ENCODE peak calls at places on chromosomes 3 and 15, in six cellular contexts. One of them, this sample, is unnamed.

GRCh38 chr3:13857702-13858380 is 22.0 kb downstream of the WNT7A start:
- DNase-seq in T-helper 22 cell: no peak
- DNase-seq in K562: no peak
- DNase-seq in activated naive CD4-positive, alpha-beta T cell treated with anti-CD3 and anti-CD28 coated beads, Interleukin-2, amount 10 ng/mL, durations not matched to agents 7 days and 5 days: no peak
- DNase-seq in T-helper 9 cell: no peak
- DNase-seq in DMS79 treated with DMSO at 0.1 percent for 48 hours: no peak
- DNase-seq in this sample: no peak

GRCh38 chr3:117477214-117477755 is 767.7 kb downstream of the TUSC7 start:
- DNase-seq in T-helper 22 cell: no peak
- DNase-seq in K562: no peak
- DNase-seq in T-helper 9 cell: no peak
- DNase-seq in activated naive CD4-positive, alpha-beta T cell treated with anti-CD3 and anti-CD28 coated beads, Interleukin-2, amount 10 ng/mL, durations not matched to agents 7 days and 5 days: no peak
- DNase-seq in DMS79 treated with DMSO at 0.1 percent for 48 hours: no peak
- DNase-seq in this sample: no peak

GRCh38 chr3:168250415-168250861 is 154.7 kb upstream of the GOLIM4 start:
- DNase-seq in K562: no peak
- DNase-seq in T-helper 9 cell: no peak
- DNase-seq in DMS79 treated with DMSO at 0.1 percent for 48 hours: no peak
- DNase-seq in activated naive CD4-positive, alpha-beta T cell treated with anti-CD3 and anti-CD28 coated beads, Interleukin-2, amount 10 ng/mL, durations not matched to agents 7 days and 5 days: no peak
- DNase-seq in T-helper 22 cell: no peak
- DNase-seq in this sample: no peak

GRCh38 chr15:78167227-78167888 is 18.2 kb downstream of the IDH3A start:
- DNase-seq in T-helper 22 cell: no peak
- DNase-seq in activated naive CD4-positive, alpha-beta T cell treated with anti-CD3 and anti-CD28 coated beads, Interleukin-2, amount 10 ng/mL, durations not matched to agents 7 days and 5 days: peak
- DNase-seq in DMS79 treated with DMSO at 0.1 percent for 48 hours: no peak
- DNase-seq in T-helper 9 cell: no peak
- DNase-seq in K562: no peak
- DNase-seq in this sample: no peak

GRCh38 chr15:50685976-50686467 is 575 bp downstream of the TRPM7 start:
- DNase-seq in T-helper 9 cell: peak
- DNase-seq in activated naive CD4-positive, alpha-beta T cell treated with anti-CD3 and anti-CD28 coated beads, Interleukin-2, amount 10 ng/mL, durations not matched to agents 7 days and 5 days: peak
- DNase-seq in K562: peak
- DNase-seq in DMS79 treated with DMSO at 0.1 percent for 48 hours: peak
- DNase-seq in T-helper 22 cell: peak
- DNase-seq in this sample: peak

GRCh38 chr3:25542571-25543039 is 114.5 kb downstream of the RARB start:
- DNase-seq in T-helper 22 cell: no peak
- DNase-seq in T-helper 9 cell: no peak
- DNase-seq in DMS79 treated with DMSO at 0.1 percent for 48 hours: peak
- DNase-seq in K562: no peak
- DNase-seq in activated naive CD4-positive, alpha-beta T cell treated with anti-CD3 and anti-CD28 coated beads, Interleukin-2, amount 10 ng/mL, durations not matched to agents 7 days and 5 days: no peak
- DNase-seq in this sample: no peak

GRCh38 chr3:84967767-84968581 is 9.2 kb downstream of the CADM2 start:
- DNase-seq in T-helper 9 cell: no peak
- DNase-seq in activated naive CD4-positive, alpha-beta T cell treated with anti-CD3 and anti-CD28 coated beads, Interleukin-2, amount 10 ng/mL, durations not matched to agents 7 days and 5 days: no peak
- DNase-seq in T-helper 22 cell: no peak
- DNase-seq in DMS79 treated with DMSO at 0.1 percent for 48 hours: no peak
- DNase-seq in K562: no peak
- DNase-seq in this sample: no peak

GRCh38 chr15:39232512-39232911 is 348.4 kb upstream of the THBS1 start:
- DNase-seq in K562: no peak
- DNase-seq in activated naive CD4-positive, alpha-beta T cell treated with anti-CD3 and anti-CD28 coated beads, Interleukin-2, amount 10 ng/mL, durations not matched to agents 7 days and 5 days: no peak
- DNase-seq in T-helper 9 cell: no peak
- DNase-seq in T-helper 22 cell: no peak
- DNase-seq in DMS79 treated with DMSO at 0.1 percent for 48 hours: no peak
- DNase-seq in this sample: no peak

GRCh38 chr15:35777016-35777415 is 231.1 kb upstream of the DPH6 start:
- DNase-seq in DMS79 treated with DMSO at 0.1 percent for 48 hours: no peak
- DNase-seq in K562: no peak
- DNase-seq in T-helper 22 cell: no peak
- DNase-seq in T-helper 9 cell: no peak
- DNase-seq in activated naive CD4-positive, alpha-beta T cell treated with anti-CD3 and anti-CD28 coated beads, Interleukin-2, amount 10 ng/mL, durations not matched to agents 7 days and 5 days: no peak
- DNase-seq in this sample: no peak